ENCODE peak calls at places on chromosome 15, in ten cellular contexts. H is psoas muscle, Y is neural crest cell, O is GM12891, I is fibroblast of mammary gland, L is left ventricle myocardium inferior, F is BJ, S is NCI-H1092 treated with DMSO at 0.1 percent for 48 hours, V is left cardiac atrium, X is T1000. M is an unnamed sample.

GRCh38 chr15:50341737-50342136 is 13.3 kb downstream of the GABPB1 start:
- DNase-seq in H (no peak), Y (no peak), O (no peak), I (no peak), L (no peak), F (no peak), S (no peak), V (no peak), X (no peak), M (no peak)

GRCh38 chr15:67548862-67549651 is 6.6 kb downstream of the MAP2K5 start:
- DNase-seq in H (no peak), Y (peak), O (no peak), I (no peak), L (peak), F (no peak), S (peak), V (no peak), X (no peak), M (no peak)

GRCh38 chr15:78402056-78402610 is 35.9 kb upstream of the IREB2 start:
- DNase-seq in H (no peak), Y (no peak), O (no peak), I (peak), L (no peak), F (no peak), S (no peak), V (no peak), X (no peak), M (no peak)

GRCh38 chr15:72932461-72932860 is 119.8 kb upstream of the NEO1 start:
- DNase-seq in H (no peak), Y (no peak), O (no peak), I (no peak), L (no peak), F (no peak), S (no peak), V (no peak), X (no peak), M (no peak)

GRCh38 chr15:101491739-101492640 is 2.5 kb upstream of the PCSK6 start:
- DNase-seq in H (no peak), Y (no peak), O (no peak), I (no peak), L (no peak), F (no peak), S (no peak), V (no peak), X (no peak), M (no peak)

GRCh38 chr15:59819047-59819446 is 129.9 kb upstream of the BNIP2 start:
- DNase-seq in H (no peak), Y (no peak), O (no peak), I (no peak), L (no peak), F (no peak), S (no peak), V (no peak), X (no peak), M (no peak)

GRCh38 chr15:62164500-62165028 is 521 bp downstream of the C2CD4B start:
- DNase-seq in H (peak), Y (peak), O (no peak), I (no peak), L (peak), F (no peak), S (no peak), V (peak), X (no peak), M (no peak)

GRCh38 chr15:100114100-100114499 is 227.7 kb downstream of the ADAMTS17 start:
- DNase-seq in H (peak), Y (peak), O (no peak), I (peak), L (peak), F (no peak), S (no peak), V (peak), X (no peak), M (peak)

GRCh38 chr15:63973212-63974009 is 72.9 kb downstream of the DAPK2 start:
- DNase-seq in H (no peak), Y (no peak), O (no peak), I (peak), L (no peak), F (peak), S (no peak), V (no peak), X (no peak), M (peak)

GRCh38 chr15:57735891-57736290 is 29.4 kb downstream of the POLR2M start:
- DNase-seq in H (no peak), Y (no peak), O (no peak), I (no peak), L (no peak), F (no peak), S (no peak), V (no peak), X (no peak), M (no peak)

GRCh38 chr15:98562361-98562791 is 86.0 kb upstream of the IGF1R start:
- DNase-seq in H (no peak), Y (no peak), O (no peak), I (no peak), L (no peak), F (no peak), S (no peak), V (no peak), X (no peak), M (no peak)

GRCh38 chr15:40958146-40958545 is 4.9 kb downstream of the CHAC1 start:
- DNase-seq in H (peak), Y (no peak), O (no peak), I (no peak), L (no peak), F (no peak), S (no peak), V (no peak), X (no peak), M (no peak)

GRCh38 chr15:79834496-79834895 is 62.3 kb downstream of the MTHFS start:
- DNase-seq in H (no peak), Y (no peak), O (no peak), I (no peak), L (no peak), F (no peak), S (peak), V (no peak), X (no peak), M (no peak)

GRCh38 chr15:63971427-63971805 is 74.9 kb downstream of the DAPK2 start:
- DNase-seq in H (peak), Y (no peak), O (no peak), I (no peak), L (no peak), F (no peak), S (no peak), V (no peak), X (no peak), M (no peak)

GRCh38 chr15:28128036-28128435 is 28.9 kb upstream of the OCA2 start:
- DNase-seq in H (peak), Y (no peak), O (no peak), I (no peak), L (peak), F (no peak), S (no peak), V (peak), X (no peak), M (no peak)

GRCh38 chr15:29822685-29823459 is 604 bp upstream of the TJP1 start:
- DNase-seq in H (peak), Y (no peak), O (no peak), I (peak), L (peak), F (no peak), S (no peak), V (peak), X (peak), M (peak)

GRCh38 chr15:72782993-72783562 is 480 bp downstream of the ADPGK start:
- DNase-seq in H (no peak), Y (no peak), O (peak), I (peak), L (peak), F (no peak), S (no peak), V (peak), X (no peak), M (peak)

GRCh38 chr15:98955980-98956723 is 51.4 kb downstream of the PGPEP1L start:
- DNase-seq in H (no peak), Y (no peak), O (no peak), I (no peak), L (no peak), F (no peak), S (no peak), V (no peak), X (no peak), M (no peak)

GRCh38 chr15:34588046-34588674 is 4.7 kb upstream of the GOLGA8B start:
- DNase-seq in H (peak), Y (peak), O (no peak), I (peak), L (no peak), F (peak), S (peak), V (peak), X (peak), M (peak)

GRCh38 chr15:62895905-62896316 is 146.6 kb upstream of the TPM1 start:
- DNase-seq in H (no peak), Y (no peak), O (no peak), I (peak), L (no peak), F (no peak), S (no peak), V (no peak), X (no peak), M (no peak)

GRCh38 chr15:88882745-88883144 is 12.6 kb downstream of the HAPLN3 start:
- DNase-seq in H (no peak), Y (no peak), O (no peak), I (peak), L (no peak), F (no peak), S (no peak), V (no peak), X (peak), M (no peak)

GRCh38 chr15:29670945-29671307 is 151.3 kb downstream of the TJP1 start:
- DNase-seq in H (no peak), Y (no peak), O (no peak), I (peak), L (no peak), F (no peak), S (no peak), V (no peak), X (peak), M (no peak)

GRCh38 chr15:98767692-98768091 is 119.4 kb downstream of the IGF1R start:
- DNase-seq in H (no peak), Y (no peak), O (no peak), I (no peak), L (no peak), F (no peak), S (no peak), V (no peak), X (no peak), M (no peak)

GRCh38 chr15:80693682-80694623 is 1.2 kb upstream of the ABHD17C start:
- DNase-seq in H (no peak), Y (no peak), O (no peak), I (peak), L (no peak), F (no peak), S (peak), V (no peak), X (no peak), M (no peak)

GRCh38 chr15:79045041-79045440 is 45.5 kb downstream of the RASGRF1 start:
- DNase-seq in H (no peak), Y (no peak), O (no peak), I (no peak), L (no peak), F (no peak), S (no peak), V (no peak), X (no peak), M (no peak)

GRCh38 chr15:52368402-52368801 is 72.8 kb upstream of the MYO5C start:
- DNase-seq in H (no peak), Y (no peak), O (no peak), I (no peak), L (no peak), F (no peak), S (no peak), V (no peak), X (no peak), M (no peak)

GRCh38 chr15:62187910-62188309 is 22.8 kb upstream of the C2CD4B start:
- DNase-seq in H (no peak), Y (no peak), O (no peak), I (no peak), L (no peak), F (no peak), S (no peak), V (no peak), X (no peak), M (no peak)

GRCh38 chr15:101188517-101189340 is 63.1 kb downstream of the CHSY1 start:
- DNase-seq in H (no peak), Y (no peak), O (peak), I (peak), L (no peak), F (no peak), S (no peak), V (peak), X (no peak), M (no peak)

GRCh38 chr15:92277776-92278175 is 115.9 kb upstream of the ST8SIA2 start:
- DNase-seq in H (no peak), Y (no peak), O (no peak), I (peak), L (no peak), F (no peak), S (peak), V (no peak), X (no peak), M (no peak)

GRCh38 chr15:72778796-72779195 is 4.8 kb downstream of the ADPGK start:
- DNase-seq in H (no peak), Y (no peak), O (no peak), I (no peak), L (no peak), F (no peak), S (no peak), V (no peak), X (no peak), M (no peak)

GRCh38 chr15:38610748-38611147 is 46.1 kb upstream of the RASGRP1 start:
- DNase-seq in H (no peak), Y (no peak), O (no peak), I (no peak), L (no peak), F (no peak), S (no peak), V (no peak), X (no peak), M (no peak)

GRCh38 chr15:44788748-44789147 is 52.4 kb downstream of the TRIM69 start:
- DNase-seq in H (no peak), Y (no peak), O (no peak), I (peak), L (no peak), F (no peak), S (no peak), V (no peak), X (no peak), M (no peak)

GRCh38 chr15:39593071-39594055 is 12.5 kb downstream of the THBS1 start:
- DNase-seq in H (no peak), Y (no peak), O (no peak), I (peak), L (no peak), F (peak), S (no peak), V (no peak), X (no peak), M (peak)

GRCh38 chr15:55784284-55784683 is 41.3 kb upstream of the PRTG start:
- DNase-seq in H (no peak), Y (no peak), O (no peak), I (no peak), L (no peak), F (no peak), S (no peak), V (no peak), X (no peak), M (no peak)

GRCh38 chr15:80115021-80115420 is 37.8 kb upstream of the FAH start:
- DNase-seq in H (no peak), Y (no peak), O (no peak), I (no peak), L (no peak), F (no peak), S (no peak), V (no peak), X (no peak), M (no peak)

GRCh38 chr15:60464836-60465630 is 13.9 kb downstream of the ICE2 start:
- DNase-seq in H (no peak), Y (no peak), O (no peak), I (no peak), L (no peak), F (no peak), S (no peak), V (no peak), X (no peak), M (no peak)

GRCh38 chr15:70748281-70748747 is 15.0 kb downstream of the UACA start:
- DNase-seq in H (peak), Y (no peak), O (no peak), I (peak), L (peak), F (no peak), S (no peak), V (peak), X (no peak), M (no peak)

GRCh38 chr15:68852466-68852865 is 31.8 kb upstream of the ANP32A start:
- DNase-seq in H (no peak), Y (no peak), O (no peak), I (no peak), L (no peak), F (no peak), S (no peak), V (no peak), X (no peak), M (no peak)

GRCh38 chr15:39587291-39587909 is 6.5 kb downstream of the THBS1 start:
- DNase-seq in H (no peak), Y (no peak), O (no peak), I (peak), L (no peak), F (no peak), S (no peak), V (peak), X (no peak), M (peak)